ENCODE peak calls at places on chromosomes 12 and 14, in nine cellular contexts. U is stomach, B is Karpas-422, X is HepG2, O is iPS-NIHi11, G is activated T-cell treated with anti-CD3 and anti-CD28 coated beads for 48 hours, J is NCI-H2081, P is A549, E is NT2/D1. Q is an unnamed sample.

GRCh38 chr12:95763809-95764253 is 26.7 kb downstream of the NTN4 start:
- DNase-seq in B (no peak), U (no peak), O (no peak), X (peak; percentile 48), P (peak; percentile 75), J (no peak), E (no peak), G (no peak), Q (no peak)

GRCh38 chr14:74080820-74081460 is 3.3 kb downstream of the ALDH6A1 start:
- DNase-seq in U (no peak), B (no peak), P (no peak), G (no peak), E (no peak), X (peak; percentile 28), J (no peak), O (no peak), Q (no peak)

GRCh38 chr14:102949062-102949800 is 26.8 kb downstream of the AMN start:
- DNase-seq in G (no peak), U (no peak), X (no peak), J (no peak), O (no peak), B (peak; percentile 94), P (no peak), E (no peak), Q (no peak)

GRCh38 chr12:15688838-15689237 is 100.3 kb downstream of the EPS8 start:
- DNase-seq in E (no peak), G (no peak), X (no peak), B (no peak), J (no peak), P (no peak), O (no peak), U (no peak), Q (no peak)

GRCh38 chr14:53458368-53458814 is 305.3 kb upstream of the DDHD1 start:
- DNase-seq in B (no peak), O (peak; percentile 26), U (no peak), J (no peak), X (peak; percentile 96), E (no peak), G (no peak), P (peak; percentile 42), Q (no peak)

GRCh38 chr12:121956041-121956341 is 37.6 kb downstream of the CFAP251 start:
- DNase-seq in O (no peak), E (no peak), J (no peak), B (no peak), P (no peak), X (no peak), U (no peak), G (no peak), Q (no peak)

GRCh38 chr12:112861284-112861683 is 45.5 kb upstream of the OAS1 start:
- DNase-seq in U (no peak), G (no peak), E (no peak), P (no peak), J (no peak), O (no peak), B (no peak), X (no peak), Q (no peak)

GRCh38 chr14:56002876-56003625 is 115.2 kb upstream of the PELI2 start:
- DNase-seq in E (no peak), O (no peak), J (no peak), P (no peak), B (peak; percentile 32), U (no peak), X (no peak), G (peak; percentile 45), Q (no peak)

GRCh38 chr14:90543876-90544275 is 147.0 kb downstream of the CALM1 start:
- DNase-seq in U (no peak), O (no peak), G (no peak), B (no peak), X (no peak), J (no peak), E (no peak), P (no peak), Q (no peak)

GRCh38 chr14:34711169-34711568 is 3.2 kb downstream of the CFL2 start:
- DNase-seq in O (no peak), U (no peak), J (peak; percentile 4), B (peak; percentile 88), G (no peak), X (no peak), E (no peak), P (no peak), Q (no peak)

GRCh38 chr12:101782544-101782855 is 43.2 kb upstream of the SYCP3 start:
- DNase-seq in X (no peak), P (no peak), O (no peak), J (no peak), G (no peak), E (no peak), B (no peak), U (no peak), Q (no peak)

GRCh38 chr14:105021656-105022275 is 883 bp upstream of the CDCA4 start:
- DNase-seq in E (peak; percentile 36), P (peak; percentile 76), U (peak; percentile 29), G (peak; percentile 37), O (peak; percentile 66), X (peak; percentile 47), J (peak; percentile 62), B (peak; percentile 88), Q (peak; percentile 41)

GRCh38 chr12:27615331-27615891 is 80.8 kb upstream of the REP15 start:
- DNase-seq in B (no peak), G (no peak), O (no peak), J (no peak), E (no peak), U (no peak), P (no peak), X (no peak), Q (no peak)

GRCh38 chr12:115770643-115771042 is 506.9 kb downstream of the MED13L start:
- DNase-seq in G (no peak), U (no peak), E (no peak), O (no peak), J (no peak), X (no peak), B (no peak), P (no peak), Q (no peak)

GRCh38 chr12:93978553-93978952 is 169.8 kb upstream of the PLXNC1 start:
- DNase-seq in X (no peak), J (no peak), P (no peak), U (no peak), B (no peak), O (no peak), E (no peak), G (no peak), Q (no peak)

GRCh38 chr12:51183816-51184215 is 10.9 kb upstream of the TFCP2 start:
- DNase-seq in P (no peak), X (no peak), E (no peak), U (peak; percentile 57), J (no peak), O (no peak), B (no peak), G (no peak), Q (no peak)